ENCODE peak calls at places on chromosomes 4 and X, in four cellular contexts. One of them, this sample, is unnamed.

GRCh38 chr4:18051281-18051680 is 29.7 kb upstream of the LCORL start:
- DNase-seq in pulmonary artery endothelial cell: no peak
- DNase-seq in activated CD8-positive, alpha-beta T cell treated with anti-CD3 and anti-CD28 coated beads for 36 hours: no peak
- DNase-seq in NCI-H1092 treated with DMSO at 0.1 percent for 48 hours: no peak
- DNase-seq in this sample: peak

GRCh38 chr4:138572007-138572406 is 329.9 kb upstream of the SLC7A11 start:
- DNase-seq in activated CD8-positive, alpha-beta T cell treated with anti-CD3 and anti-CD28 coated beads for 36 hours: no peak
- DNase-seq in pulmonary artery endothelial cell: no peak
- DNase-seq in NCI-H1092 treated with DMSO at 0.1 percent for 48 hours: no peak
- DNase-seq in this sample: no peak

GRCh38 chrX:40952855-40953254 is 132.4 kb upstream of the USP9X start:
- DNase-seq in NCI-H1092 treated with DMSO at 0.1 percent for 48 hours: no peak
- DNase-seq in activated CD8-positive, alpha-beta T cell treated with anti-CD3 and anti-CD28 coated beads for 36 hours: peak
- DNase-seq in pulmonary artery endothelial cell: no peak
- DNase-seq in this sample: peak

GRCh38 chr4:97910005-97910404 is 233.3 kb downstream of the STPG2 start:
- DNase-seq in pulmonary artery endothelial cell: no peak
- DNase-seq in NCI-H1092 treated with DMSO at 0.1 percent for 48 hours: no peak
- DNase-seq in activated CD8-positive, alpha-beta T cell treated with anti-CD3 and anti-CD28 coated beads for 36 hours: peak
- DNase-seq in this sample: no peak

GRCh38 chrX:1601051-1601767 is 9.8 kb downstream of the AKAP17A start:
- DNase-seq in NCI-H1092 treated with DMSO at 0.1 percent for 48 hours: no peak
- DNase-seq in activated CD8-positive, alpha-beta T cell treated with anti-CD3 and anti-CD28 coated beads for 36 hours: no peak
- DNase-seq in pulmonary artery endothelial cell: no peak
- DNase-seq in this sample: no peak

GRCh38 chr4:97493815-97494518 is 649.3 kb downstream of the STPG2 start:
- DNase-seq in NCI-H1092 treated with DMSO at 0.1 percent for 48 hours: no peak
- DNase-seq in activated CD8-positive, alpha-beta T cell treated with anti-CD3 and anti-CD28 coated beads for 36 hours: no peak
- DNase-seq in pulmonary artery endothelial cell: no peak
- DNase-seq in this sample: no peak

GRCh38 chrX:150258463-150259430 is 104.4 kb upstream of the MAMLD1 start:
- DNase-seq in NCI-H1092 treated with DMSO at 0.1 percent for 48 hours: no peak
- DNase-seq in pulmonary artery endothelial cell: no peak
- DNase-seq in activated CD8-positive, alpha-beta T cell treated with anti-CD3 and anti-CD28 coated beads for 36 hours: no peak
- DNase-seq in this sample: peak

GRCh38 chr4:163172666-163173065 is 6.0 kb upstream of the NAF1 start:
- DNase-seq in pulmonary artery endothelial cell: no peak
- DNase-seq in activated CD8-positive, alpha-beta T cell treated with anti-CD3 and anti-CD28 coated beads for 36 hours: no peak
- DNase-seq in NCI-H1092 treated with DMSO at 0.1 percent for 48 hours: no peak
- DNase-seq in this sample: no peak

GRCh38 chrX:123184858-123185251 is 777 bp downstream of the GRIA3 start:
- DNase-seq in activated CD8-positive, alpha-beta T cell treated with anti-CD3 and anti-CD28 coated beads for 36 hours: no peak
- DNase-seq in NCI-H1092 treated with DMSO at 0.1 percent for 48 hours: no peak
- DNase-seq in pulmonary artery endothelial cell: no peak
- DNase-seq in this sample: no peak

GRCh38 chr4:66178901-66179300 is 508.6 kb upstream of the EPHA5 start:
- DNase-seq in NCI-H1092 treated with DMSO at 0.1 percent for 48 hours: no peak
- DNase-seq in pulmonary artery endothelial cell: no peak
- DNase-seq in activated CD8-positive, alpha-beta T cell treated with anti-CD3 and anti-CD28 coated beads for 36 hours: no peak
- DNase-seq in this sample: peak

GRCh38 chrX:136880003-136880451 is 498 bp downstream of the RBMX start:
- DNase-seq in NCI-H1092 treated with DMSO at 0.1 percent for 48 hours: peak
- DNase-seq in pulmonary artery endothelial cell: no peak
- DNase-seq in activated CD8-positive, alpha-beta T cell treated with anti-CD3 and anti-CD28 coated beads for 36 hours: peak
- DNase-seq in this sample: peak

GRCh38 chr4:6938237-6938636 is 28.6 kb downstream of the TBC1D14 start:
- DNase-seq in NCI-H1092 treated with DMSO at 0.1 percent for 48 hours: no peak
- DNase-seq in activated CD8-positive, alpha-beta T cell treated with anti-CD3 and anti-CD28 coated beads for 36 hours: no peak
- DNase-seq in pulmonary artery endothelial cell: peak
- DNase-seq in this sample: peak

GRCh38 chr4:79331126-79331876 is 5.4 kb upstream of the NAA11 start:
- DNase-seq in activated CD8-positive, alpha-beta T cell treated with anti-CD3 and anti-CD28 coated beads for 36 hours: no peak
- DNase-seq in pulmonary artery endothelial cell: no peak
- DNase-seq in NCI-H1092 treated with DMSO at 0.1 percent for 48 hours: no peak
- DNase-seq in this sample: peak

GRCh38 chr4:186500721-186501304 is 54.6 kb downstream of the MTNR1A start:
- DNase-seq in activated CD8-positive, alpha-beta T cell treated with anti-CD3 and anti-CD28 coated beads for 36 hours: no peak
- DNase-seq in NCI-H1092 treated with DMSO at 0.1 percent for 48 hours: no peak
- DNase-seq in pulmonary artery endothelial cell: no peak
- DNase-seq in this sample: no peak

GRCh38 chr4:95546866-95547707 is 1.7 kb downstream of the UNC5C start:
- DNase-seq in activated CD8-positive, alpha-beta T cell treated with anti-CD3 and anti-CD28 coated beads for 36 hours: no peak
- DNase-seq in pulmonary artery endothelial cell: no peak
- DNase-seq in NCI-H1092 treated with DMSO at 0.1 percent for 48 hours: no peak
- DNase-seq in this sample: no peak

GRCh38 chr4:25299476-25300203 is 12.9 kb upstream of the ZCCHC4 start:
- DNase-seq in NCI-H1092 treated with DMSO at 0.1 percent for 48 hours: no peak
- DNase-seq in pulmonary artery endothelial cell: no peak
- DNase-seq in activated CD8-positive, alpha-beta T cell treated with anti-CD3 and anti-CD28 coated beads for 36 hours: no peak
- DNase-seq in this sample: no peak

GRCh38 chr4:40196724-40197281 is at the start of gene RHOH:
- DNase-seq in NCI-H1092 treated with DMSO at 0.1 percent for 48 hours: no peak
- DNase-seq in pulmonary artery endothelial cell: no peak
- DNase-seq in activated CD8-positive, alpha-beta T cell treated with anti-CD3 and anti-CD28 coated beads for 36 hours: peak
- DNase-seq in this sample: no peak

GRCh38 chr4:166527500-166527899 is 654.5 kb downstream of the TLL1 start:
- DNase-seq in activated CD8-positive, alpha-beta T cell treated with anti-CD3 and anti-CD28 coated beads for 36 hours: no peak
- DNase-seq in NCI-H1092 treated with DMSO at 0.1 percent for 48 hours: no peak
- DNase-seq in pulmonary artery endothelial cell: no peak
- DNase-seq in this sample: peak

GRCh38 chr4:8532245-8532781 is 47.9 kb upstream of the GPR78 start:
- DNase-seq in pulmonary artery endothelial cell: no peak
- DNase-seq in activated CD8-positive, alpha-beta T cell treated with anti-CD3 and anti-CD28 coated beads for 36 hours: no peak
- DNase-seq in NCI-H1092 treated with DMSO at 0.1 percent for 48 hours: no peak
- DNase-seq in this sample: no peak

GRCh38 chr4:77917601-77918000 is 55.0 kb downstream of the MRPL1 start:
- DNase-seq in NCI-H1092 treated with DMSO at 0.1 percent for 48 hours: no peak
- DNase-seq in activated CD8-positive, alpha-beta T cell treated with anti-CD3 and anti-CD28 coated beads for 36 hours: no peak
- DNase-seq in pulmonary artery endothelial cell: no peak
- DNase-seq in this sample: no peak

GRCh38 chrX:129759576-129760061 is 20.1 kb upstream of the SASH3 start:
- DNase-seq in NCI-H1092 treated with DMSO at 0.1 percent for 48 hours: peak
- DNase-seq in pulmonary artery endothelial cell: no peak
- DNase-seq in activated CD8-positive, alpha-beta T cell treated with anti-CD3 and anti-CD28 coated beads for 36 hours: peak
- DNase-seq in this sample: peak

GRCh38 chr4:6892190-6892908 is 17.3 kb upstream of the TBC1D14 start:
- DNase-seq in pulmonary artery endothelial cell: no peak
- DNase-seq in NCI-H1092 treated with DMSO at 0.1 percent for 48 hours: no peak
- DNase-seq in activated CD8-positive, alpha-beta T cell treated with anti-CD3 and anti-CD28 coated beads for 36 hours: peak
- DNase-seq in this sample: peak

GRCh38 chr4:25100156-25100555 is 60.1 kb downstream of the SEPSECS start:
- DNase-seq in activated CD8-positive, alpha-beta T cell treated with anti-CD3 and anti-CD28 coated beads for 36 hours: no peak
- DNase-seq in NCI-H1092 treated with DMSO at 0.1 percent for 48 hours: peak
- DNase-seq in pulmonary artery endothelial cell: no peak
- DNase-seq in this sample: no peak

GRCh38 chr4:17794730-17795129 is 13.3 kb upstream of the FAM184B start:
- DNase-seq in NCI-H1092 treated with DMSO at 0.1 percent for 48 hours: no peak
- DNase-seq in pulmonary artery endothelial cell: no peak
- DNase-seq in activated CD8-positive, alpha-beta T cell treated with anti-CD3 and anti-CD28 coated beads for 36 hours: no peak
- DNase-seq in this sample: no peak

GRCh38 chrX:72477787-72478186 is 94.9 kb downstream of the HDAC8 start:
- DNase-seq in activated CD8-positive, alpha-beta T cell treated with anti-CD3 and anti-CD28 coated beads for 36 hours: no peak
- DNase-seq in pulmonary artery endothelial cell: no peak
- DNase-seq in NCI-H1092 treated with DMSO at 0.1 percent for 48 hours: no peak
- DNase-seq in this sample: no peak

This sample was measured in Daoy.